ENCODE peak calls at places on chromosomes 1 and 21, in four cellular contexts. P is H1, W is HepG2, X is GM12878. E is an unnamed sample.
A peak's percentile ranks its signal among the peaks of the same experiment; 100 is the strongest.

GRCh38 chr1:191904991-191905390 is 253.3 kb upstream of the RGS18 start:
- DNase-seq in X (no peak), W (no peak), P (no peak), E (no peak)

GRCh38 chr1:189607477-189608096 is 870.1 kb downstream of the BRINP3 start:
- DNase-seq in P (no peak), X (no peak), W (no peak), E (no peak)

GRCh38 chr1:199264283-199264682 is 625.4 kb downstream of the PTPRC start:
- DNase-seq in W (no peak), X (no peak), P (no peak), E (no peak)

GRCh38 chr1:192311281-192311680 is 5.5 kb upstream of the RGS21 start:
- DNase-seq in W (peak; percentile 6), P (no peak), X (no peak), E (peak; percentile 6)

GRCh38 chr1:93681095-93681548 is 515 bp downstream of the BCAR3 start:
- DNase-seq in X (no peak), W (no peak), P (peak; percentile 80), E (no peak)

GRCh38 chr1:14869197-14869596 is 270.7 kb downstream of the KAZN start:
- DNase-seq in P (no peak), W (no peak), X (no peak), E (no peak)

GRCh38 chr1:86503477-86504129 is 34.9 kb downstream of the CLCA1 start:
- DNase-seq in W (no peak), P (peak; percentile 62), X (no peak), E (no peak)

GRCh38 chr1:41478118-41478748 is 6.2 kb downstream of the EDN2 start:
- DNase-seq in W (no peak), P (no peak), X (no peak), E (no peak)

GRCh38 chr1:9289724-9290493 is 2.8 kb upstream of the SPSB1 start:
- DNase-seq in X (no peak), W (peak; percentile 68), P (no peak), E (no peak)

GRCh38 chr1:9628541-9629444 is 22.7 kb upstream of the PIK3CD start:
- DNase-seq in W (no peak), X (peak; percentile 72), P (peak; percentile 45), E (no peak)

GRCh38 chr1:92487078-92487605 is 417 bp upstream of the GFI1 start:
- DNase-seq in P (no peak), X (no peak), W (no peak), E (no peak)

GRCh38 chr1:213661346-213661745 is 326.4 kb upstream of the PROX1 start:
- DNase-seq in X (no peak), P (no peak), W (no peak), E (no peak)

GRCh38 chr21:32993894-32994293 is 31.8 kb upstream of the OLIG2 start:
- DNase-seq in W (no peak), P (no peak), X (no peak), E (no peak)

GRCh38 chr1:234750922-234751595 is 141.1 kb upstream of the IRF2BP2 start:
- DNase-seq in W (peak; percentile 99), X (no peak), P (no peak), E (no peak)

GRCh38 chr1:29372108-29372507 is 135.8 kb downstream of the PTPRU start:
- DNase-seq in P (no peak), X (no peak), W (no peak), E (no peak)

GRCh38 chr1:109624215-109625010 is 4.8 kb downstream of the AMPD2 start:
- DNase-seq in P (no peak), W (no peak), X (no peak), E (no peak)

GRCh38 chr1:181504294-181505115 is 21.2 kb downstream of the CACNA1E start:
- DNase-seq in X (peak; percentile 74), W (peak; percentile 48), P (peak; percentile 52), E (peak; percentile 77)

GRCh38 chr1:96559181-96559580 is 162.4 kb upstream of the PTBP2 start:
- DNase-seq in W (no peak), X (no peak), P (no peak), E (no peak)

GRCh38 chr1:54177726-54178125 is 22.1 kb downstream of the CYB5RL start:
- DNase-seq in P (no peak), X (no peak), W (no peak), E (no peak)

GRCh38 chr1:201719812-201720521 is 109.0 kb upstream of the IPO9 start:
- DNase-seq in P (no peak), X (no peak), W (no peak), E (no peak)

GRCh38 chr21:45938453-45938755 is 43.2 kb upstream of the COL6A1 start:
- DNase-seq in W (no peak), X (no peak), P (no peak), E (no peak)
- H3K4me3 ChIP-seq in W (no peak overlapping the region), X (no peak overlapping the region), P (no peak overlapping the region), E (no peak overlapping the region)

GRCh38 chr21:46545363-46545762 is 59.5 kb downstream of the S100B start:
- DNase-seq in X (no peak), W (no peak), P (no peak), E (no peak)
- TF ChIP-seq SUZ12 in X (no peak), W (no peak), P (no peak), E (no peak)

GRCh38 chr1:162908780-162909179 is 47.8 kb upstream of the CCDC190 start:
- DNase-seq in X (no peak), W (no peak), P (no peak), E (no peak)
- H3K4me3 ChIP-seq in X (no peak overlapping the region), W (no peak overlapping the region), P (no peak overlapping the region), E (no peak overlapping the region)

GRCh38 chr1:238789916-238790667 is 596.3 kb upstream of the CHRM3 start:
- DNase-seq in X (no peak), P (no peak), W (no peak), E (peak; percentile 15)
- TF ChIP-seq SUZ12 in X (no peak), P (no peak), W (no peak), E (no peak)

DNA sequence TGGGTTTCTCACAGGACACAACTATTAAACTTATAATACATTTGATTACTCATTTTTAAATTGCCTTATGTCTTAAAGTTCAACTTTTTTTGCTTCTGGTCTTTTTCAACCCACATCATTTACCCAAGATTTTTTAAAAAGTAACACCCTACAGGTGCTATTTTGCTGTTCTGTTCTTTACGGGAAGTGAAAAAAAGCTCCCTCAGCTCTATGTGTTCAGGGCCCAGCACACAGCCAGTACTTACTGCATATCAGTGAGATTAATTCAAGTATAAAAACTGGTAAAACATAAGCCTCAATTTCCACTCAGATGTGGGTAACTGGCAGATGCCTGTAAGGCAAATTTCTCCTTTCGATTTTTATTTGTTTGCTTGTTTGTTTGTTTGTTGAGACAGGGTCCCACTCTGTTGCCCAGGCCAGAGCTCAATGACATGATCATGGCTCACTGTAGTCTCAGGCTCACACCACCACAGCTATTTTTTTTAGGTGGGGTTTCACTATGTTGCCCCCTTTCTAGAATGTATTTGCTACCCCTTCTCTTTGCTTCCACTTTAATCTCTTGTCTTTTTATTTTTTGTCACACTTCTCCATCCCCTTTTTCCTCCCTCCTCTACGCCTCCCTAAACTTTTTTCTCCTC is 20.3 kb downstream of the RNASEL start:
- DNase-seq in X (no peak), P (no peak), W (no peak), E (no peak)
- H3K4me3 ChIP-seq in X (no peak overlapping the region), P (no peak overlapping the region), W (no peak overlapping the region), E (no peak overlapping the region)

E was measured in NT2/D1.